ENCODE peak calls at places on chromosome 3, in seven cellular contexts. H is GM12865, T is body of pancreas, S is AG09309, Z is left ventricle myocardium inferior, F is HCT116, I is H7. W is an unnamed sample.

GRCh38 chr3:47890037-47890831 is 87.3 kb downstream of the DHX30 start:
- DNase-seq in I (no peak), Z (no peak), H (no peak), S (no peak), F (no peak), T (no peak), W (no peak)

GRCh38 chr3:170321326-170322034 is 36.0 kb upstream of the SKIL start:
- DNase-seq in I (no peak), S (no peak), H (no peak), Z (no peak), F (no peak), T (no peak), W (no peak)

GRCh38 chr3:169984287-169984686 is 17.7 kb downstream of the SEC62 start:
- DNase-seq in I (no peak), S (no peak), T (no peak), F (no peak), H (no peak), Z (no peak), W (no peak)

GRCh38 chr3:157465741-157466140 is 29.1 kb downstream of the PTX3 start:
- DNase-seq in I (no peak), T (no peak), F (no peak), S (no peak), H (no peak), Z (no peak), W (no peak)

GRCh38 chr3:71380096-71380495 is 203.4 kb downstream of the FOXP1 start:
- DNase-seq in F (no peak), I (peak; percentile 42), H (no peak), Z (no peak), S (no peak), T (no peak), W (no peak)

GRCh38 chr3:129599607-129600006 is 6.9 kb downstream of the PLXND1 start:
- DNase-seq in I (peak; percentile 92), H (no peak), S (no peak), Z (peak; percentile 71), F (no peak), T (peak; percentile 74), W (no peak)

GRCh38 chr3:132661120-132661519 is 991 bp downstream of the UBA5 start:
- DNase-seq in S (no peak), F (no peak), H (no peak), Z (no peak), I (no peak), T (no peak), W (no peak)

GRCh38 chr3:68705695-68706429 is 226.5 kb downstream of the TAFA4 start:
- DNase-seq in I (no peak), H (no peak), S (no peak), Z (peak; percentile 31), F (no peak), T (no peak), W (no peak)

GRCh38 chr3:53166781-53167291 is 5.8 kb downstream of the PRKCD start:
- DNase-seq in S (no peak), T (peak; percentile 62), I (peak; percentile 57), F (no peak), H (peak; percentile 62), Z (peak; percentile 73), W (peak; percentile 56)

GRCh38 chr3:42476225-42477160 is 25.9 kb upstream of the VIPR1 start:
- DNase-seq in I (no peak), S (no peak), Z (no peak), H (no peak), T (peak; percentile 50), F (no peak), W (no peak)

GRCh38 chr3:58005662-58006061 is 2.6 kb upstream of the FLNB start:
- DNase-seq in T (no peak), S (peak; percentile 57), Z (no peak), I (no peak), H (no peak), F (no peak), W (no peak)

GRCh38 chr3:128500556-128500955 is 7.6 kb upstream of the GATA2 start:
- DNase-seq in S (no peak), Z (no peak), H (no peak), I (no peak), F (no peak), T (no peak), W (no peak)

GRCh38 chr3:135992072-135992471 is 26.5 kb downstream of the PPP2R3A start:
- DNase-seq in F (peak; percentile 40), S (peak; percentile 53), T (no peak), Z (no peak), H (no peak), I (no peak), W (peak; percentile 45)

GRCh38 chr3:155890671-155891190 is 20.3 kb downstream of the GMPS start:
- DNase-seq in H (no peak), F (no peak), S (no peak), T (no peak), Z (no peak), I (no peak), W (no peak)

GRCh38 chr3:160226026-160226739 is 961 bp downstream of the C3orf80 start:
- DNase-seq in I (peak; percentile 72), T (peak; percentile 8), H (peak; percentile 18), F (no peak), Z (no peak), S (no peak), W (no peak)

GRCh38 chr3:175082631-175083030 is 223.5 kb downstream of the NAALADL2 start:
- DNase-seq in S (no peak), I (no peak), H (no peak), Z (no peak), F (no peak), T (no peak), W (no peak)

GRCh38 chr3:116863270-116863770 is 153.7 kb downstream of the TUSC7 start:
- DNase-seq in T (no peak), S (no peak), I (no peak), F (no peak), H (no peak), Z (no peak), W (no peak)

GRCh38 chr3:101926594-101927105 is 77.3 kb downstream of the NFKBIZ start:
- DNase-seq in S (no peak), H (no peak), F (no peak), Z (no peak), T (no peak), I (no peak), W (no peak)

GRCh38 chr3:28349397-28350000 is 875 bp upstream of the AZI2 start:
- DNase-seq in T (no peak), I (no peak), F (peak; percentile 69), Z (no peak), H (no peak), S (no peak), W (no peak)

GRCh38 chr3:61564405-61565059 is 3.2 kb downstream of the PTPRG start:
- DNase-seq in H (peak; percentile 10), F (no peak), I (peak; percentile 91), T (peak; percentile 65), Z (peak; percentile 88), S (no peak), W (peak; percentile 20)

GRCh38 chr3:132911741-132912415 is 126.3 kb upstream of the TMEM108 start:
- DNase-seq in F (no peak), I (no peak), T (no peak), Z (no peak), H (no peak), S (no peak), W (no peak)

GRCh38 chr3:119676020-119676419 is 1.2 kb downstream of the COX17 start:
- DNase-seq in S (no peak), T (no peak), F (no peak), Z (no peak), I (no peak), H (no peak), W (no peak)

GRCh38 chr3:119677641-119677934 is 382 bp upstream of the COX17 start:
- DNase-seq in T (no peak), Z (no peak), H (no peak), I (no peak), F (no peak), S (no peak), W (no peak)

GRCh38 chr3:119675188-119675874 is 1.9 kb downstream of the COX17 start:
- DNase-seq in T (no peak), Z (no peak), I (no peak), S (no peak), F (no peak), H (no peak), W (no peak)

GRCh38 chr3:119679874-119680273 is 2.7 kb upstream of the COX17 start:
- DNase-seq in Z (no peak), F (no peak), T (no peak), S (no peak), H (no peak), I (no peak), W (no peak)

GRCh38 chr3:119676771-119677640 is at the start of gene COX17:
- DNase-seq in H (peak; percentile 99), S (peak; percentile 87), I (peak; percentile 92), T (peak; percentile 98), Z (peak; percentile 93), F (peak; percentile 96), W (peak; percentile 81)
- H3K4me3 ChIP-seq in H (peak within 1 kb of the TSS; percentile 85), S (peak within 1 kb of the TSS; percentile 47), I (peak within 1 kb of the TSS; percentile 80), T (peak within 1 kb of the TSS; percentile 90), Z (peak within 1 kb of the TSS; percentile 80), F (peak within 1 kb of the TSS; percentile 87), W (peak within 1 kb of the TSS; percentile 53)

GRCh38 chr3:138943724-138944131 is 3.2 kb downstream of the FOXL2 start:
- DNase-seq in Z (no peak), T (no peak), I (no peak), F (no peak), S (no peak), H (no peak), W (no peak)

GRCh38 chr3:138944842-138945645 is 1.9 kb downstream of the FOXL2 start:
- DNase-seq in I (peak; percentile 83), T (no peak), Z (no peak), H (no peak), S (no peak), F (no peak), W (no peak)

GRCh38 chr3:138945646-138946553 is 1.0 kb downstream of the FOXL2 start:
- DNase-seq in H (no peak), I (peak; percentile 76), T (peak; percentile 59), Z (no peak), S (no peak), F (no peak), W (no peak)

GRCh38 chr3:138942861-138943623 is 3.9 kb downstream of the FOXL2 start:
- DNase-seq in T (no peak), F (no peak), H (no peak), Z (no peak), S (no peak), I (peak; percentile 73), W (no peak)

GRCh38 chr3:138944136-138944658 is 2.7 kb downstream of the FOXL2 start:
- DNase-seq in S (no peak), I (peak; percentile 78), T (no peak), F (no peak), H (no peak), Z (no peak), W (no peak)
- H3K4me3 ChIP-seq in S (no peak overlapping the region), I (peak overlapping the region; percentile 2), T (no peak overlapping the region), F (no peak overlapping the region), H (no peak overlapping the region), Z (peak overlapping the region; percentile 65), W (no peak overlapping the region)

GRCh38 chr3:182729903-182730674 is 63.2 kb upstream of the ATP11B start:
- DNase-seq in T (no peak), F (no peak), I (no peak), Z (no peak), S (no peak), H (peak; percentile 85), W (no peak)
- H3K4me3 ChIP-seq in T (no peak overlapping the region), F (no peak overlapping the region), I (no peak overlapping the region), Z (no peak overlapping the region), S (no peak overlapping the region), H (peak overlapping the region; percentile 63), W (no peak overlapping the region)

DNA sequence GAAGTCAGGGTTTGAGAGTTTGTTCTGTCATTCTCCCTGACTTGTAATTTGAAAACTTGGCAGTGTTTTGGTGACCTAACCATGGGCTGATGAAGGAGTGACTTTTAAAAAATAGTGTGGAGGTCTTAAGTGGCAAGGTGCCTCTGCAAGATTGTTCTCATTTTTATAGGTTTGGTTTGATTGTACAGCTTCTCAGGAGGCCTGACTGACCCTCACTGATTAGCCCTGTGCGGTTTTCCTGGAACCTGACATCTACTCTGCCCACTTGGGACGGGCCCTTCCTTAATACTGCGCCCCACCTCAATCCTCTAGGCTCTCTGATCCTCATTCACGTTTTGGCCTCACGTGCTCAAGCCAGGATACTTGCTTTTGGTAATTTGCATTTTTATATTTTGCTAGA is 2.8 kb downstream of the UBE2E1 start:
- DNase-seq in T (no peak), F (no peak), H (no peak), S (no peak), I (no peak), Z (no peak), W (no peak)
- H3K4me3 ChIP-seq in T (no peak overlapping the region), F (no peak overlapping the region), H (peak overlapping the region; percentile 71), S (no peak overlapping the region), I (no peak overlapping the region), Z (peak overlapping the region; percentile 95), W (peak overlapping the region; percentile 80)

W was measured in HFF-Myc.